ENCODE peak calls at places on chromosomes 5 and 9, in five cellular contexts. S is NCI-H2081; H is ureter; C is stimulated activated naive CD4-positive, alpha-beta T cell treated with Interleukin-2 at 50 U/mL for 16 hours; M is HFFc6. N is an unnamed sample.

GRCh38 chr9:38062498-38063362 is 6.3 kb downstream of the SHB start:
- DNase-seq in S (no peak), H (no peak), C (no peak), M (peak; percentile 90), N (no peak)

GRCh38 chr5:89313044-89313443 is 430.1 kb upstream of the MEF2C start:
- DNase-seq in S (no peak), H (no peak), C (no peak), M (peak; percentile 80), N (no peak)

GRCh38 chr5:73381587-73382411 is 66.8 kb downstream of the FOXD1 start:
- DNase-seq in S (no peak), H (no peak), C (no peak), M (no peak), N (no peak)

GRCh38 chr5:44252545-44252944 is 136.7 kb downstream of the FGF10 start:
- DNase-seq in S (no peak), H (no peak), C (no peak), M (no peak), N (no peak)

GRCh38 chr9:81685763-81686613 is 3.4 kb downstream of the TLE1 start:
- DNase-seq in S (peak; percentile 37), H (no peak), C (no peak), M (peak; percentile 44), N (no peak)

GRCh38 chr5:120228262-120229031 is 235.7 kb upstream of the PRR16 start:
- DNase-seq in S (no peak), H (no peak), C (no peak), M (peak; percentile 7), N (no peak)

GRCh38 chr9:129467004-129467588 is 153.8 kb downstream of the C9orf50 start:
- DNase-seq in S (no peak), H (no peak), C (no peak), M (no peak), N (no peak)

GRCh38 chr9:73038613-73039012 is 85.8 kb upstream of the ALDH1A1 start:
- DNase-seq in S (no peak), H (peak; percentile 60), C (no peak), M (peak; percentile 9), N (no peak)

GRCh38 chr9:82621446-82621845 is 441.5 kb downstream of the RASEF start:
- DNase-seq in S (peak; percentile 45), H (no peak), C (no peak), M (no peak), N (no peak)

GRCh38 chr5:103117471-103117991 is 2.4 kb downstream of the GIN1 start:
- DNase-seq in S (no peak), H (no peak), C (no peak), M (no peak), N (no peak)

GRCh38 chr9:130008577-130008976 is 34.4 kb downstream of the FNBP1 start:
- DNase-seq in S (no peak), H (no peak), C (no peak), M (no peak), N (no peak)

GRCh38 chr9:6590772-6591384 is 54.7 kb downstream of the GLDC start:
- DNase-seq in S (no peak), H (no peak), C (no peak), M (no peak), N (no peak)

GRCh38 chr5:39040875-39041274 is 33.3 kb downstream of the RICTOR start:
- DNase-seq in S (peak; percentile 53), H (no peak), C (no peak), M (no peak), N (no peak)

GRCh38 chr5:130290219-130290618 is 386.0 kb downstream of the CHSY3 start:
- DNase-seq in S (no peak), H (no peak), C (no peak), M (no peak), N (no peak)

GRCh38 chr5:150286820-150287219 is 2.8 kb downstream of the CAMK2A start:
- DNase-seq in S (no peak), H (no peak), C (no peak), M (no peak), N (peak; percentile 35)

GRCh38 chr5:109412981-109413402 is 3.2 kb upstream of the PJA2 start:
- DNase-seq in S (peak; percentile 51), H (no peak), C (no peak), M (no peak), N (peak; percentile 49)

GRCh38 chr9:111728617-111729366 is 65.9 kb downstream of the SHOC1 start:
- DNase-seq in S (no peak), H (no peak), C (no peak), M (peak; percentile 85), N (no peak)

GRCh38 chr5:150763023-150763793 is 4.4 kb upstream of the DCTN4 start:
- DNase-seq in S (peak; percentile 25), H (peak; percentile 75), C (no peak), M (peak; percentile 41), N (peak; percentile 97)

GRCh38 chr5:132417461-132417860 is 48.0 kb downstream of the SLC22A5 start:
- DNase-seq in S (no peak), H (no peak), C (no peak), M (no peak), N (no peak)

GRCh38 chr5:66324357-66324756 is 180.3 kb downstream of the SREK1 start:
- DNase-seq in S (peak; percentile 84), H (no peak), C (no peak), M (no peak), N (no peak)

GRCh38 chr9:121732383-121732782 is 80.9 kb downstream of the DAB2IP start:
- DNase-seq in S (no peak), H (no peak), C (no peak), M (no peak), N (no peak)

GRCh38 chr5:168047043-168047668 is 244.3 kb upstream of the WWC1 start:
- DNase-seq in S (peak; percentile 82), H (peak; percentile 54), C (no peak), M (peak; percentile 18), N (peak; percentile 5)

GRCh38 chr5:99553411-99553810 is 624.6 kb upstream of the CHD1 start:
- DNase-seq in S (no peak), H (no peak), C (no peak), M (no peak), N (no peak)

GRCh38 chr9:20981486-20981885 is 50.0 kb downstream of the HACD4 start:
- DNase-seq in S (no peak), H (no peak), C (no peak), M (peak; percentile 80), N (no peak)

GRCh38 chr5:128596071-128596470 is 58.0 kb upstream of the FBN2 start:
- DNase-seq in S (no peak), H (no peak), C (no peak), M (no peak), N (no peak)

GRCh38 chr5:101306391-101307137 is 403.5 kb upstream of the ST8SIA4 start:
- DNase-seq in S (peak; percentile 63), H (no peak), C (no peak), M (no peak), N (no peak)

GRCh38 chr5:9343146-9343850 is 202.6 kb downstream of the SEMA5A start:
- DNase-seq in S (no peak), H (no peak), C (no peak), M (peak; percentile 42), N (no peak)

GRCh38 chr5:170404398-170404797 is 15.2 kb upstream of the KCNMB1 start:
- DNase-seq in S (no peak), H (no peak), C (no peak), M (no peak), N (peak; percentile 24)

GRCh38 chr5:3023678-3024077 is 272.2 kb upstream of the IRX2 start:
- DNase-seq in S (no peak), H (no peak), C (no peak), M (no peak), N (no peak)

GRCh38 chr5:159995841-159996240 is 13.1 kb upstream of the TTC1 start:
- DNase-seq in S (no peak), H (no peak), C (no peak), M (no peak), N (no peak)

GRCh38 chr9:116391306-116391900 is 237.8 kb downstream of the PAPPA start:
- DNase-seq in S (no peak), H (no peak), C (no peak), M (peak; percentile 77), N (no peak)

GRCh38 chr5:66738136-66738535 is 141.9 kb downstream of the MAST4 start:
- DNase-seq in S (no peak), H (no peak), C (no peak), M (no peak), N (no peak)

GRCh38 chr9:35488019-35488418 is 1.9 kb upstream of the RUSC2 start:
- DNase-seq in S (no peak), H (no peak), C (no peak), M (no peak), N (no peak)